ENCODE peak calls at places on chromosomes 5 and 9, in six cellular contexts. Z, V, I, H, R and W are unnamed samples.

GRCh38 chr5:159240301-159240870 is 22.7 kb upstream of the UBLCP1 start:
- DNase-seq in Z (no peak), R (no peak), I (peak; percentile 87), H (no peak), V (no peak), W (no peak)

GRCh38 chr9:103789686-103790085 is 304.4 kb upstream of the SMC2 start:
- DNase-seq in V (peak; percentile 12), H (no peak), I (peak; percentile 50), R (no peak), Z (peak; percentile 5), W (peak; percentile 16)

GRCh38 chr5:9187614-9188013 is 358.3 kb downstream of the SEMA5A start:
- DNase-seq in H (no peak), R (no peak), I (peak; percentile 4), Z (no peak), V (no peak), W (no peak)

GRCh38 chr9:22863106-22863505 is 416.5 kb downstream of the DMRTA1 start:
- DNase-seq in H (no peak), V (no peak), Z (no peak), I (no peak), R (no peak), W (no peak)

GRCh38 chr5:150129813-150130492 is 25.7 kb downstream of the PDGFRB start:
- DNase-seq in I (peak; percentile 52), Z (peak; percentile 13), V (no peak), H (peak; percentile 84), R (no peak), W (peak; percentile 67)

GRCh38 chr9:89418882-89419641 is 78.9 kb downstream of the SEMA4D start:
- DNase-seq in V (no peak), R (peak; percentile 70), I (no peak), Z (no peak), H (no peak), W (no peak)

GRCh38 chr5:168140256-168140655 is 151.2 kb upstream of the WWC1 start:
- DNase-seq in V (no peak), R (no peak), Z (no peak), H (no peak), I (no peak), W (no peak)

GRCh38 chr5:43604699-43605098 is 1.7 kb downstream of the NNT start:
- DNase-seq in V (no peak), I (no peak), H (no peak), Z (no peak), R (no peak), W (no peak)

GRCh38 chr5:55989860-55990259 is 4.9 kb downstream of the IL6ST start:
- DNase-seq in V (no peak), Z (no peak), H (no peak), R (no peak), I (no peak), W (peak; percentile 35)

GRCh38 chr5:56126487-56127179 is 106.5 kb downstream of the ANKRD55 start:
- DNase-seq in V (peak; percentile 38), I (peak; percentile 45), H (no peak), R (no peak), Z (peak; percentile 9), W (no peak)

GRCh38 chr5:406041-406440 is 36.9 kb upstream of the EXOC3 start:
- DNase-seq in R (no peak), Z (no peak), I (no peak), H (no peak), V (peak; percentile 35), W (no peak)